ENCODE peak calls at places on chromosomes 6 and 20, in nine cellular contexts. C is naive thymus-derived CD4-positive, alpha-beta T cell; L is tibial nerve; E is left ventricle myocardium inferior; X is spleen; H is AG04450; N is IMR-90; V is aorta; W is ascending aorta. M is an unnamed sample.

GRCh38 chr6:56713285-56713684 is 70.6 kb upstream of the DST start:
- DNase-seq in C (no peak), H (no peak), V (no peak), X (no peak), L (peak; percentile 36), W (peak; percentile 82), N (peak; percentile 89), E (no peak), M (no peak)

GRCh38 chr20:38073307-38074010 is 39.9 kb downstream of the RPRD1B start:
- DNase-seq in L (peak; percentile 88), C (peak; percentile 12), W (peak; percentile 86), V (no peak), N (peak; percentile 98), X (no peak), E (peak; percentile 62), H (peak; percentile 93), M (peak; percentile 88)

GRCh38 chr6:56359201-56359899 is 112.0 kb upstream of the COL21A1 start:
- DNase-seq in W (peak; percentile 86), L (peak; percentile 89), C (peak; percentile 58), E (no peak), N (peak; percentile 79), X (no peak), V (no peak), H (peak; percentile 58), M (no peak)

GRCh38 chr20:57749861-57750260 is 40.0 kb upstream of the PMEPA1 start:
- DNase-seq in W (no peak), H (no peak), X (no peak), E (no peak), N (no peak), V (no peak), C (no peak), L (no peak), M (no peak)

GRCh38 chr20:54266844-54267243 is 59.0 kb downstream of the PFDN4 start:
- DNase-seq in V (no peak), N (no peak), W (no peak), L (no peak), C (no peak), H (no peak), X (no peak), E (no peak), M (no peak)

GRCh38 chr20:5863040-5863811 is 87.1 kb downstream of the TRMT6 start:
- DNase-seq in W (no peak), E (peak; percentile 15), L (no peak), V (no peak), X (peak; percentile 76), N (peak; percentile 72), C (no peak), H (no peak), M (peak; percentile 57)

GRCh38 chr6:26439552-26440125 is 665 bp upstream of the BTN3A3 start:
- DNase-seq in N (no peak), H (no peak), E (no peak), L (no peak), W (no peak), X (no peak), V (no peak), C (peak; percentile 7), M (no peak)

GRCh38 chr6:84979541-84979940 is 215.1 kb upstream of the TBX18 start:
- DNase-seq in H (no peak), V (no peak), X (no peak), W (no peak), E (no peak), N (no peak), L (no peak), C (no peak), M (peak; percentile 37)

GRCh38 chr20:23340524-23340923 is 10.1 kb upstream of the NXT1 start:
- DNase-seq in N (peak; percentile 69), X (no peak), L (peak; percentile 87), V (peak; percentile 83), W (peak; percentile 88), C (no peak), E (peak; percentile 56), H (no peak), M (no peak)

GRCh38 chr20:5400164-5400762 is 83.5 kb upstream of the PROKR2 start:
- DNase-seq in V (no peak), N (peak; percentile 16), X (no peak), H (no peak), E (no peak), W (no peak), L (no peak), C (no peak), M (no peak)

GRCh38 chr6:34055223-34055933 is 90.5 kb downstream of the GRM4 start:
- DNase-seq in W (no peak), C (peak; percentile 49), X (peak; percentile 86), V (no peak), L (peak; percentile 20), N (peak; percentile 51), E (peak; percentile 40), H (peak; percentile 8), M (peak; percentile 8)

GRCh38 chr6:34057790-34058189 is 88.1 kb downstream of the GRM4 start:
- DNase-seq in L (no peak), X (no peak), W (no peak), H (no peak), C (no peak), V (no peak), N (no peak), E (no peak), M (no peak)

GRCh38 chr6:34057191-34057590 is 88.7 kb downstream of the GRM4 start:
- DNase-seq in H (no peak), C (no peak), V (no peak), E (no peak), N (no peak), X (no peak), W (no peak), L (no peak), M (no peak)

GRCh38 chr6:34053721-34054120 is 92.2 kb downstream of the GRM4 start:
- DNase-seq in L (no peak), C (no peak), H (no peak), X (no peak), E (no peak), V (no peak), N (no peak), W (no peak), M (no peak)

GRCh38 chr6:34056301-34056700 is 89.6 kb downstream of the GRM4 start:
- DNase-seq in N (peak; percentile 35), H (no peak), V (peak; percentile 84), L (peak; percentile 50), X (no peak), C (no peak), E (peak; percentile 71), W (no peak), M (peak; percentile 39)
- H3K4me3 ChIP-seq in N (no peak overlapping the region), H (no peak overlapping the region), V (no peak overlapping the region), L (no peak overlapping the region), X (peak overlapping the region; percentile 21), C (no peak overlapping the region), E (peak overlapping the region; percentile 45), W (peak overlapping the region; percentile 10), M (no peak overlapping the region)

DNA sequence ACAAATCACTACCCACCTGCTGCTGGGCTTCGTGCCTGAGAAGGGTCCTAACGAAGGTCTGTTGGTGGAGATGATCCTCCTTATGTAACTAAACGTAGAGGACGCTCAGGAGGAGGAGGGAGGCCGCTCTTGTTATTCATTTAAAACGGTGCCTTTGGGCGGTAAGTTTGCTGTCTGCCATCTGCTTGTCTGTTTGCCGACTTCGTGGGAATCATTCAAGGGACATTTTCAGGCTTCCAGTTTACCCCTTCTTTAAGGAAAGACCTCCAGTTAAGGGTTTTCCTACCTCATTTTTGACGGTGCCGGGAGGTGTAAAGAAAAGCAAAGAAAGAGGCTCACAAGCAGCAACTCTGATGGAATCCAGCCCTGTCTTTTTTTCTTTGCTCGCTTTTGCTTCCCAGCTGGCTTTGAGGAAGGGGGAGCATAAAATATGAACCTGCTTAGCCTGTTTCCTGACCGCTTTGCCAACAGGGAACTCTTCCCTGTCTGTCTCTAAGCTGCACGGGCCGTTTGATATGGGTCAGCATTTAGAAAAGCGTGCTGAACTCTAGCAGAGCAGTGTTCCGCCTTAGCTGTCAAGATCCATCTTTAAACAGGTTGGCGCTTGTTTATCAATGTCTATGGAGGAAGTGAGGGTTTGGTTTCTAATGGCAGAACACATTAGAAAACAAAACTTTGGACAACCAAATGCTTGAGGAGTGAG is 13.8 kb downstream of the SYTL3 start:
- DNase-seq in L (no peak), E (no peak), W (peak; percentile 56), H (no peak), X (no peak), N (no peak), C (no peak), V (no peak), M (no peak)
- H3K4me3 ChIP-seq in L (no peak overlapping the region), E (peak overlapping the region; percentile 37), W (no peak overlapping the region), H (no peak overlapping the region), X (no peak overlapping the region), N (no peak overlapping the region), C (peak overlapping the region; percentile 34), V (no peak overlapping the region), M (peak overlapping the region; percentile 33)

DNA sequence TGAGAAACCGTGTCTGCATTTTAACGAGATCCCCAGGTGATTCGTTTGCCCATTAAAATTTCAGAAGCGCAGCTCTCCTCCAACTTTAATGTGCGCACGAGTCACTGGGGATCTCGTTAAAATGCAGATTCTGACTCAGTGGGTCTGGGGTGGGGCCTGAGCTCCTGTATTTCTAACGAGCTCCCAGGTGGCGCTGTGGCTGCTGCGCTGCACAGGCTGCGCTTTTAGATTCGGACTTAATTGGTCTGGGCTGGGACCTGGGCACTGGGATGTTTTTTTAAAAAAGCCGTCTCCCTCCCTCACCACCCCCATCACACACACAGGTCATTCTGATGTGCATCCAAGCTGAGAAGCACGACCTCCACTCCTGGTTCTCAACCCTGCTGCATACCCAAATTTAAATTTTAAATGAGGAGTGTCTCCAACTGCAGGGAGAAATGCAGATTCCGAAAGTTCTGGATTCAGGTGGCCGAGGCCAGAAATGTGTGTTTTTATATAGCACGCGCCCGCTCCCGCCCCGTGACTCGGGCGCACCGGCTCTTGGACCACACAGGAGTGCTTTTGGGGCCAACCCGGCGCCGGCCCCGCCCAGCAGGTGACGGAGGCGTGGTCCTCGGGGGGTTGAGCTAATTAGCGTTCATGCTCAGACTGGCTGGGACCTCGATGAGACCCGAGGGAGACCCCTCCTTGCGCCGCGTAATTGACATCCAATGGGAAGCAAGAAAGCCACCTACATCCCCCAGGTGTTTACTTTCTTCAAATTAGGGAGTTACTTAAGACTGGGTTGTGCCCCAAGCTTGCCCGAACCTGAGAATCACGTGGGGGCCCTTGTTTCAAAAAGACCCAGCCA is 85.8 kb downstream of the ZFP64 start:
- DNase-seq in H (no peak), N (peak; percentile 23), C (no peak), W (no peak), X (no peak), E (no peak), V (no peak), L (no peak), M (no peak)
- H3K4me3 ChIP-seq in H (peak overlapping the region; percentile 77), N (peak overlapping the region; percentile 45), C (peak overlapping the region; percentile 37), W (peak overlapping the region; percentile 60), X (peak overlapping the region; percentile 63), E (peak overlapping the region; percentile 64), V (no peak overlapping the region), L (peak overlapping the region; percentile 32), M (peak overlapping the region; percentile 60)

DNA sequence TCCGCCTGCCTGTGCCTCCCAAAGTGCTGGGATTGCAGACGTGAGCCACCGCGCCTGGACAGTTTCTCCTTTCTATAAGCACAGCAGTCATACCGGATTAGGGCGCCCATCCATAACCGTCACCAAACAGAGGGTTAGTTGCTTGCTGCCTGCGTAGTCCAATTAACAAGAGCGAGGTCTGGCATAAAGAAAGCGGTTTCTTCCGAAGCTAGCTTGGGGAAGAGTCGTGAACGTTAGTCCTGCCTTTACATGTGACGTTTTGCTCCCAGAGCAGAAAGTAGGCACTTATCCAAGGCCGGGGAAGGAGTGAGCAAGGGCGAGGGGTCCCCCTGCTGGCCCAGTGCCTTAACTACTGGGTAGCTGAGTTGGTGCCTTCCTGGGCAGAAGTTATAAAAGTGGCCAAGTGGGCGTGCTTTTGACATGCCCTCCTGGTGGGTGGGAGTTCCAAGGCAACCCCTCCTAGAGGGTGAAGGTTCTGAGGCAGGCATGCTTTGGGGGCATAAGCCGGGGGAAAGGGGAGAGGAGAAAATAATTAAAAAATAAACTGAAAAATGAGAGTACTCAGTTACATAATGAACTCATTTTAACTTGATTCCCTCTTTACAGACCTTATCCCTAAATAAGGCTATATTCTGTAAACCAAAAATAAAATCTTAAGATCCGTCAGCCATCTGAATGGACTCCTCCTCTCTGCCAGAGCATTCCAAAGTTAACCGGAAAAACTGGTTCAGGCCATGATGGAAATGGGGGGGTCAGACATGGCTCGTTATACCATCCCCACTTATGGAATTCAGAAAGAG is 88.0 kb downstream of the FAM217A start:
- DNase-seq in C (peak; percentile 58), V (peak; percentile 95), L (peak; percentile 92), H (peak; percentile 76), E (peak; percentile 86), X (peak; percentile 90), W (peak; percentile 95), N (peak; percentile 88), M (peak; percentile 72)
- H3K4me3 ChIP-seq in C (no peak overlapping the region), V (peak overlapping the region; percentile 84), L (no peak overlapping the region), H (no peak overlapping the region), E (peak overlapping the region; percentile 64), X (peak overlapping the region; percentile 59), W (peak overlapping the region; percentile 54), N (peak overlapping the region; percentile 5), M (peak overlapping the region; percentile 26)